ENCODE peak calls at places on chromosomes 4 and X, in seven cellular contexts. C is T47D; M is activated CD8-positive, alpha-beta memory T cell treated with anti-CD3 and anti-CD28 coated beads for 24 hours; I is neural crest cell; G is Ammon's horn; O is cardiac fibroblast; P is NCI-H2081. K is an unnamed sample.

GRCh38 chr4:85966308-85966882 is 393.5 kb downstream of the MAPK10 start:
- DNase-seq in M (no peak), P (no peak), G (no peak), O (peak), I (no peak), C (no peak), K (no peak)

GRCh38 chr4:89070041-89070440 is 13.1 kb upstream of the FAM13A start:
- DNase-seq in C (no peak), O (no peak), M (no peak), I (no peak), G (no peak), P (no peak), K (no peak)

GRCh38 chr4:134200811-134201215 is 776 bp downstream of the PABPC4L start:
- DNase-seq in G (peak), I (no peak), P (peak), M (peak), C (no peak), O (no peak), K (no peak)

GRCh38 chrX:134604701-134605271 is 53.5 kb downstream of the PLAC1 start:
- DNase-seq in G (no peak), I (no peak), O (peak), C (no peak), M (no peak), P (peak), K (no peak)

GRCh38 chr4:83022724-83023427 is 12.1 kb upstream of the COPS4 start:
- DNase-seq in C (no peak), P (no peak), O (peak), M (no peak), G (no peak), I (no peak), K (no peak)

GRCh38 chr4:142446965-142447474 is 399.1 kb downstream of the INPP4B start:
- DNase-seq in M (no peak), C (no peak), I (no peak), G (no peak), P (no peak), O (no peak), K (no peak)

GRCh38 chr4:116223059-116223732 is 862.2 kb downstream of the TRAM1L1 start:
- DNase-seq in P (no peak), O (no peak), G (no peak), M (no peak), C (no peak), I (no peak), K (no peak)

GRCh38 chr4:41728571-41728908 is 20.0 kb downstream of the PHOX2B start:
- DNase-seq in I (no peak), P (no peak), M (no peak), G (no peak), O (no peak), C (no peak), K (no peak)

GRCh38 chr4:109967798-109968520 is 55.3 kb downstream of the EGF start:
- DNase-seq in M (no peak), I (no peak), P (no peak), G (no peak), C (no peak), O (peak), K (no peak)

GRCh38 chr4:173214661-173215060 is 46.0 kb downstream of the GALNT7 start:
- DNase-seq in P (no peak), C (no peak), M (no peak), O (peak), I (no peak), G (no peak), K (no peak)

GRCh38 chr4:23937173-23937572 is 47.3 kb upstream of the PPARGC1A start:
- DNase-seq in P (no peak), G (no peak), C (no peak), I (no peak), O (peak), M (no peak), K (no peak)

K was measured in Caco-2.